ENCODE peak calls at places on chromosomes 5 and 9, in seven cellular contexts. R is neural progenitor cell, B is left ventricle myocardium inferior, F is WERI-Rb-1, Y is GM23338, N is OCI-LY7, H is A549. Q is an unnamed sample.

GRCh38 chr9:107141967-107142366 is 141.1 kb upstream of the RAD23B start:
- DNase-seq in R (no peak), H (no peak), N (peak; percentile 8), F (peak; percentile 45), B (no peak), Y (peak; percentile 29), Q (no peak)

GRCh38 chr5:132225165-132226032 is 2.3 kb downstream of the P4HA2 start:
- DNase-seq in N (no peak), B (peak; percentile 71), Y (no peak), H (no peak), R (no peak), F (peak; percentile 85), Q (peak; percentile 69)

GRCh38 chr5:151766975-151767374 is 4.8 kb upstream of the G3BP1 start:
- DNase-seq in N (no peak), H (no peak), Y (no peak), B (no peak), R (no peak), F (no peak), Q (no peak)

GRCh38 chr5:81075041-81075440 is 114.9 kb downstream of the RASGRF2 start:
- DNase-seq in Y (no peak), R (no peak), H (no peak), F (no peak), N (no peak), B (no peak), Q (no peak)

GRCh38 chr9:135561391-135562234 is at the start of gene PAEP:
- DNase-seq in B (no peak), N (no peak), F (no peak), R (no peak), H (no peak), Y (no peak), Q (peak; percentile 55)

GRCh38 chr5:42992035-42992570 is 48.0 kb downstream of the ANXA2R start:
- DNase-seq in Y (peak; percentile 82), H (peak; percentile 57), F (no peak), B (peak; percentile 84), N (no peak), R (peak; percentile 79), Q (peak; percentile 91)

GRCh38 chr5:60836131-60836530 is 7.9 kb downstream of the ELOVL7 start:
- DNase-seq in F (no peak), H (no peak), N (no peak), Y (peak; percentile 69), B (no peak), R (no peak), Q (no peak)

GRCh38 chr5:151663617-151664322 is 22.9 kb downstream of the SPARC start:
- DNase-seq in H (no peak), R (no peak), F (no peak), N (peak; percentile 9), Y (no peak), B (peak; percentile 56), Q (no peak)

GRCh38 chr9:33320568-33321261 is 30.4 kb downstream of the NFX1 start:
- DNase-seq in R (no peak), N (no peak), Y (no peak), F (no peak), H (peak; percentile 59), B (no peak), Q (no peak)

GRCh38 chr9:89615661-89616060 is 10.8 kb downstream of the GADD45G start:
- DNase-seq in F (peak; percentile 31), R (no peak), H (no peak), B (no peak), Y (no peak), N (no peak), Q (no peak)

GRCh38 chr9:6147847-6148246 is 67.8 kb upstream of the IL33 start:
- DNase-seq in N (no peak), B (no peak), R (no peak), Y (no peak), H (no peak), F (no peak), Q (no peak)

GRCh38 chr5:142322403-142322746 is 2.4 kb downstream of the SPRY4 start:
- DNase-seq in B (no peak), F (no peak), Y (no peak), H (no peak), N (no peak), R (no peak), Q (no peak)

GRCh38 chr5:34648522-34649158 is 7.5 kb upstream of the RAI14 start:
- DNase-seq in B (no peak), N (no peak), H (no peak), Y (no peak), F (no peak), R (no peak), Q (no peak)

GRCh38 chr9:935348-935965 is 41.0 kb upstream of the DMRT3 start:
- DNase-seq in H (no peak), N (no peak), R (no peak), F (no peak), B (no peak), Y (no peak), Q (no peak)

DNA sequence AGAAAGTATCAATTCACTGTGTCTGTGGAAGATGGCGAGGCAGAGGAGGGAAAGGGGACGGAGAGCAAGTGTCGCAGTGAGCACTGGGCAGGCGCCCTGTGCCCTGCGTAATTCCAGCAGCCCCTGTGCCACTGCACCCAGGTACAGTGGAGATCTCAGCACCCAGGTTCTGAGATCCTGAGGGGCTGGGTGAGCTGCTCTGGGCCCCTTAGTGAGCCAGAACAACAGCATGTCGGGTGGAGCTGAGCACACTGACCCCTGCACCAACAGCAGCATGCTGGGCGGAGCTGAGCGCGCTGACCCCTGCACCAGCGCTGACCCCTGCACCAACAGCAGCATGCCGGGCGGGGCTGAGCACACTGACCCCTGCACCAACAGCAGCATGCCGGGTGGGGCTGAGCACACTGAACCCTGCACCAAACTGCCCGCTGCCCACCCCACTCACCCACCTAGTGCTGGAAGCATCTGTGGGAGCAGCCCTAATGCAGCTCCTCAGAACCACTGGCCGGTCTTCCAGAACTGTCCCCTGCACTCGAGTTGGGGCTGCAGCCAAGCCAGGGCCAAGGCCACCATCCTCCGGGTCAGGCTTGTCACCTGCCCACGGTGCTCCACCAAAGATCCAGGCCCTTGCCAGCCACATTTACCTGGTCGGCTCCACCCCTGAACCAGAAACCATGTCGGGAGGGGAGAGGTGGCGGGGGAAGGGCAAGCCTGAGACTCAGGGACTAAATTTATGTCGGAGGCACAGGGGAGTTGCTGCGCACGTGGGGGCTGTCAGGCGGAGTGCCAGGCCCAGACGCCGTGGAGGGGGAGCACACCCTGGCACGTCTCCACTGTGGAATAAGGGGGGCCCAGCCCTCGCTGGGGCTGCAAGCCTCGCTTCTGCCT is 80.4 kb downstream of the ADAMTS2 start:
- DNase-seq in H (no peak), B (peak; percentile 12), R (no peak), F (no peak), Y (peak; percentile 22), N (no peak), Q (peak; percentile 49)
- H3K4me3 ChIP-seq in H (no peak overlapping the region), B (peak overlapping the region; percentile 46), R (no peak overlapping the region), F (no peak overlapping the region), Y (no peak overlapping the region), N (no peak overlapping the region), Q (no peak overlapping the region)

DNA sequence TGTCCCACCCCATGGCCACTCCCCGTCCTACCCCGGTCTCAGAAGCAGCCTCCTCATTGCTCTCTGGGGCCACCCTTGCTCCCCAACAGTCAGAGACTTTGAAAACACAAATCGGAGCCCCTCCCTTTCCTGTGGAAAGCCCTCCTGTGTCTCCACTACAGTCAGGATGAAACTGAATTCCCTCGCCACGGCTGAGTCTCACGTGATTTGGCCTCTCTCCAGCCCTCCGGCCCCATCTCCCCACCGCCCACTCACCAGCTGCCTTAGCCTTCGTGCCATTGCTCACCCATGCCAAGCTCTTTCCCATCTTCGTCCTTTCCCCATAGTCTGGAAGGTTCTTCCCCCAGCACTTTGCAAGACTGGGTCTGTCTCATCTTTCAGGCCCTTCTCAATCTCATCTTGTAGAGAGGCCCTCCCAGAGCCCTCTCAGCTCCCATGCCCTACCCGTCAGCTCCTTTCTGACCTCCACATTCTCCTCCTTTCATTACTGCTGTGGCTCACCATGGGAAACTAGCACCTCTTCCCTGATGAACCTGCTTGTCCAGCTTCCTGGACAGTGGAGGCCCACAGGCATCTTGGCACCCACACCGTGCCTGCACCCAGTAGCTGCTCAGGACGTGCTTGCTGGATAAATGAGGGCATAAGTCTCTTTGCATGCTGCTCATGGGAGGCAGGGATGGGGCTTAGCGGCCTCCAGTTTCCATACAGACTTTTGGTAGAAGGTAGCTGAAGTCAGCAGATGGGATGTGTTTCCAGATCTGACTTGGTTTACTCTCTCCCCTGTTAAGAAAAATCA is 126.4 kb upstream of the COL5A1 start:
- DNase-seq in N (no peak), R (no peak), F (no peak), Y (no peak), H (no peak), B (no peak), Q (peak; percentile 34)
- TF ChIP-seq CTCF in N (no peak), R (no peak), F (no peak), Y (no peak), H (no peak), B (no peak), Q (no peak)

GRCh38 chr5:139061856-139062255 is 136.3 kb downstream of the SIL1 start:
- DNase-seq in F (peak; percentile 81), B (no peak), R (peak; percentile 83), H (no peak), Y (peak; percentile 46), N (no peak), Q (no peak)

GRCh38 chr5:139062910-139063663 is 135.1 kb downstream of the SIL1 start:
- DNase-seq in N (no peak), H (no peak), B (no peak), F (no peak), Y (no peak), R (no peak), Q (no peak)

GRCh38 chr5:139058121-139058520 is 140.0 kb downstream of the SIL1 start:
- DNase-seq in H (no peak), R (no peak), F (no peak), Y (no peak), B (no peak), N (no peak), Q (no peak)

GRCh38 chr5:139063664-139064054 is 134.5 kb downstream of the SIL1 start:
- DNase-seq in F (no peak), Y (no peak), H (no peak), R (no peak), N (no peak), B (no peak), Q (no peak)

DNA sequence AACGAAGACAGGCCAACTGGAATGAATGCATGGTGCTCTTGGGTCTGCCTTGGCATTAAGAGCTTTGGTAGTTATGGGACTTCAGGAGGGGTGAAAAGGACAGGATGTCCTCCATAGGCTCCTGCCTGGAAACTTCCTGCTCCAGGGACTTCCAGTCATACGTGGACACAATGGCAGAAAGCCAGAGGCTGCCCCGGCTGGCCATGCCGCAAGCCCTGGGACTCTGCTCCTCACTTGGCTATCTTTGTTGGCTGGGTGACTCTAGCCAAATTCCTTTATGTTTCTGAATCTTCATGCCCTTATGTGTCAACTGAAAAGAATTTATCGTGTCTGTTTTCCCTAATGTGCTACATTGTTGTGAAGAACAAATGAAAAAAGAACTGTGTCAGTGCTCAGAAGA is 136.9 kb downstream of the SIL1 start:
- DNase-seq in H (no peak), Y (no peak), B (peak; percentile 49), F (no peak), N (no peak), R (no peak), Q (peak; percentile 74)
- H3K27ac ChIP-seq in H (peak overlapping the region; percentile 8), Y (no peak overlapping the region), B (peak overlapping the region; percentile 60), F (peak overlapping the region; percentile 73), N (no peak overlapping the region), R (no peak overlapping the region), Q (no peak overlapping the region)

DNA sequence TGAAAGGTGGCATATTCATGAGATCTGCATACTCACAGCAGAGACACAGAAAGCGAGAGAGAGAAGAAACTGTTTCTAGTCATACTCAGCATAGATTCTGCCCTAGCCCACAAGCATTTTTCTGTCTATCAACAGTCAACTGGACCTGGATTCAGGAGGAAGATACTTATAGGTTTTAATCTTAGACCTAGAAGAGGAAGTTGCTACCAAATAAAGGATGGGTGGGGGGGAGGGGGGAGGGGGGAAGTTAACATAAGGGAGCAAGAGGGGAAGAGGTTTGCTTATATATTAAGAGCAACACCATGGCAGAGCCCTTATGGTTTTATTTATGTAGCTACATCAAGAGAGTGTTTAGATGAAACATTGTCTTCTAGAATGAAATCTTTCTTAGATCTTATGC is 192.8 kb upstream of the NR4A3 start:
- DNase-seq in Y (no peak), B (no peak), H (no peak), F (no peak), N (peak; percentile 19), R (no peak), Q (no peak)
- H3K4me3 ChIP-seq in Y (no peak overlapping the region), B (no peak overlapping the region), H (no peak overlapping the region), F (no peak overlapping the region), N (peak overlapping the region; percentile 6), R (no peak overlapping the region), Q (no peak overlapping the region)

Q was measured in upper lobe of right lung.